ENCODE peak calls at places on chromosomes 12 and 14, in seven cellular contexts. M is HCT116, A is H1, Z is K562, T is GM12878, V is SK-N-SH, G is HepG2. W is an unnamed sample.

GRCh38 chr12:6934110-6934509 is 6.4 kb downstream of the ATN1 start:
- DNase-seq in M (no peak), A (no peak), Z (no peak), T (no peak), V (no peak), G (no peak), W (no peak)

GRCh38 chr12:124744659-124745467 is 118.8 kb downstream of the SCARB1 start:
- DNase-seq in M (peak; percentile 76), A (no peak), Z (peak; percentile 96), T (peak; percentile 48), V (peak; percentile 79), G (peak; percentile 78), W (no peak)

GRCh38 chr12:131044760-131045381 is 91.2 kb downstream of the ADGRD1 start:
- DNase-seq in M (no peak), A (no peak), Z (no peak), T (no peak), V (peak; percentile 64), G (no peak), W (no peak)

GRCh38 chr14:71659165-71659564 is 273.1 kb upstream of the RGS6 start:
- DNase-seq in M (no peak), A (no peak), Z (no peak), T (no peak), V (no peak), G (peak; percentile 34), W (no peak)

GRCh38 chr14:92603309-92604257 is 90.0 kb downstream of the RIN3 start:
- DNase-seq in M (no peak), A (no peak), Z (no peak), T (no peak), V (no peak), G (no peak), W (no peak)

GRCh38 chr12:68290126-68290525 is 36.7 kb upstream of the IL22 start:
- DNase-seq in M (no peak), A (no peak), Z (no peak), T (peak; percentile 93), V (no peak), G (no peak), W (no peak)

GRCh38 chr12:120342156-120342555 is 14.6 kb upstream of the PLA2G1B start:
- DNase-seq in M (no peak), A (no peak), Z (no peak), T (no peak), V (no peak), G (no peak), W (no peak)

GRCh38 chr12:4564819-4565218 is 2.8 kb downstream of the DYRK4 start:
- DNase-seq in M (no peak), A (no peak), Z (no peak), T (peak; percentile 20), V (no peak), G (no peak), W (no peak)

GRCh38 chr12:100484178-100484886 is 10.7 kb downstream of the NR1H4 start:
- DNase-seq in M (no peak), A (no peak), Z (no peak), T (no peak), V (no peak), G (peak; percentile 47), W (no peak)

GRCh38 chr12:3527181-3527580 is 36.2 kb downstream of the PRMT8 start:
- DNase-seq in M (peak; percentile 47), A (no peak), Z (no peak), T (no peak), V (no peak), G (no peak), W (no peak)

GRCh38 chr14:99415496-99416281 is 65.0 kb downstream of the SETD3 start:
- DNase-seq in M (peak; percentile 69), A (no peak), Z (peak; percentile 50), T (peak; percentile 55), V (peak; percentile 77), G (peak; percentile 82), W (peak; percentile 69)

GRCh38 chr14:50523271-50524041 is 8.9 kb downstream of the MAP4K5 start:
- DNase-seq in M (no peak), A (no peak), Z (no peak), T (no peak), V (no peak), G (no peak), W (no peak)

GRCh38 chr12:48868446-48868845 is 2.8 kb upstream of the RND1 start:
- DNase-seq in M (no peak), A (no peak), Z (no peak), T (no peak), V (no peak), G (no peak), W (no peak)

GRCh38 chr14:81459421-81459820 is 59.3 kb upstream of the STON2 start:
- DNase-seq in M (no peak), A (no peak), Z (no peak), T (no peak), V (no peak), G (no peak), W (no peak)

GRCh38 chr12:131747276-131747675 is 36.4 kb downstream of the SFSWAP start:
- DNase-seq in M (no peak), A (no peak), Z (no peak), T (no peak), V (no peak), G (no peak), W (no peak)

GRCh38 chr12:97024393-97024792 is 117.3 kb downstream of the NEDD1 start:
- DNase-seq in M (no peak), A (no peak), Z (no peak), T (no peak), V (no peak), G (no peak), W (no peak)

GRCh38 chr14:32004300-32004699 is 72.8 kb upstream of the ARHGAP5 start:
- DNase-seq in M (peak; percentile 31), A (no peak), Z (no peak), T (no peak), V (no peak), G (peak; percentile 41), W (no peak)

GRCh38 chr14:30275604-30276003 is 283.4 kb upstream of the G2E3 start:
- DNase-seq in M (no peak), A (no peak), Z (no peak), T (no peak), V (no peak), G (no peak), W (no peak)

GRCh38 chr12:51326762-51327439 is 2.9 kb upstream of the BIN2 start:
- DNase-seq in M (no peak), A (no peak), Z (peak; percentile 56), T (peak; percentile 77), V (no peak), G (no peak), W (no peak)

GRCh38 chr14:31880935-31881334 is 196.2 kb upstream of the ARHGAP5 start:
- DNase-seq in M (peak; percentile 12), A (no peak), Z (no peak), T (no peak), V (no peak), G (peak; percentile 64), W (no peak)

GRCh38 chr14:40842816-40843215 is 763.9 kb upstream of the LRFN5 start:
- DNase-seq in M (no peak), A (no peak), Z (no peak), T (no peak), V (no peak), G (no peak), W (no peak)

GRCh38 chr12:71972441-71973074 is 33.9 kb downstream of the TPH2 start:
- DNase-seq in M (no peak), A (no peak), Z (peak; percentile 12), T (no peak), V (no peak), G (no peak), W (no peak)

GRCh38 chr14:104864267-104865068 is 600 bp upstream of the CEP170B start:
- DNase-seq in M (peak; percentile 33), A (peak; percentile 73), Z (peak; percentile 36), T (no peak), V (no peak), G (peak; percentile 85), W (no peak)

GRCh38 chr12:11953523-11953922 is 117.2 kb upstream of the BCL2L14 start:
- DNase-seq in M (no peak), A (no peak), Z (no peak), T (no peak), V (no peak), G (no peak), W (no peak)

GRCh38 chr14:105495101-105495989 is 4.3 kb downstream of the TEDC1 start:
- DNase-seq in M (no peak), A (no peak), Z (no peak), T (no peak), V (no peak), G (no peak), W (no peak)

DNA sequence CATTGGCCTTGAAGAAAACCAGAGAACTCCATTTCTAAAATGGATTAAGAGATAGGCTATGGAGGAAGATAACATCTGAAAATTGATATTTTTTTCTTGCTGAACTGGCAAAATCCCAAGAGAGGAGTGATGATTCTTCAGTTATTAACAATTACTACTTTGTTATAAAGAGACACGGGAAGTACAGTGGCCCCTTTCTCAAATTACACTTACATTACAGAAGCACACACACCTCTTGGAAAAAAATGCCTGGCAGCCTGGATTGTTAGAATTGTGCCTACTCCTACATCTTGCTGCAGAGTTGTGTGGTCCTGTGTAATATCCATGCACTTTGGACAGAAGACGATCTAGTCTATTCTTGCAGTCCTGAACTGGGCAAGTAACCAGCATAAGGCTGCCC is 71.7 kb downstream of the TGFB3 start:
- DNase-seq in M (no peak), A (no peak), Z (no peak), T (no peak), V (no peak), G (no peak), W (no peak)
- TF ChIP-seq YY1 in M (no peak), A (no peak), Z (no peak), T (no peak), V (no peak), G (no peak), W (no peak)

DNA sequence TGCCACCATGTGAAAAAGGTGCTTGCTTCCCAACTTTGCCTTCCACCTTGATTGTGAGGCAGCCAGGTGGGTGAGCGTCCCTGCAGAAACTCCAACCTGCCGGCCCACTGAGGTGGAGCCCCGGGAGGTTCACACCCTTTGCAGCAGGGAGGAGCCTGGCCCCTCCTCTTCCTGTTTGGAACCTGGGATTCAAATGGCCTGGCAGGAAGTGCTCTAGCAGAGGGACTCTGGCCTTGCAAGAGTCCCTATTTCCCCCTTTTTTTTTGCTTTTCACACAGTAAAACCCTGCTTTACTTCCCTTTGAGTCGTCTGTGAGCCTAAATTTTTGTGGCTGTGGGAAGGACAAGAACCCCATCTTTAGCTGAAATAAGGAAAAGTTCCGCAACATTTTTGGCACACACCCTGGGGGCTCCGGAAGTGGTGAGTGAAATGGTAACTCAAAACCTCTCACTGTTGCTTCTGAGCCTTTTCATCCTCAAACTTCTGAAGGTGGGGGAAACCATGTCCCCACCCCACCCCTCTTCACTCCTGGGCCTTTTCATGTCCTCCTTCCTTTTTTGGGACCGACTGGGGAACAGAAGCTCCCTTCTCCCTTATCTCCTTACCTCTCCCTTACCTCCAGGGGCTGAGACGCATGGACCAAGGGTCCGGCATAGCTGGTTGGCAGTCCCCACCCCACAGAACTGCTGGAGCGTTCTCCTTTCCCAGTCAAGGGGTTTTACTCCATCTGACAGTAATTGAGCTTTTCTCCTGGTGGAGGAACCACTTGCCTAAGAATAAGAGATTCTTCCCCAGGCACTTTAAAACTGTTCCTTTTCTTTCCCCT is 102.0 kb downstream of the KCNMB4 start:
- DNase-seq in M (peak; percentile 47), A (no peak), Z (no peak), T (no peak), V (no peak), G (peak; percentile 34), W (peak; percentile 23)
- TF ChIP-seq YY1 in M (no peak), A (no peak), Z (no peak), T (no peak), V (no peak), G (no peak), W (no peak)

GRCh38 chr12:116113398-116114130 is 163.9 kb downstream of the MED13L start:
- DNase-seq in M (no peak), A (no peak), Z (no peak), T (no peak), V (no peak), G (no peak), W (no peak)
- TF ChIP-seq YY1 in M (no peak), A (no peak), Z (no peak), T (no peak), V (no peak), G (no peak), W (no peak)

GRCh38 chr12:107102294-107102693 is 8.9 kb upstream of the CRY1 start:
- DNase-seq in M (no peak), A (no peak), Z (no peak), T (no peak), V (no peak), G (no peak), W (no peak)
- TF ChIP-seq YY1 in M (no peak), A (no peak), Z (no peak), T (no peak), V (no peak), G (no peak), W (no peak)